ENCODE peak calls at places on chromosomes 13 and 19, in six cellular contexts. One of them, this sample, is unnamed.

GRCh38 chr13:76638160-76638559 is 248.0 kb downstream of the KCTD12 start:
- DNase-seq in activated CD4-positive, alpha-beta T cell treated with anti-CD3 and anti-CD28 coated beads, Interleukin-2, amount 50 U/mL, for 1 hour: no peak
- DNase-seq in RWPE1: no peak
- DNase-seq in epithelial cell of proximal tubule: no peak
- DNase-seq in DMS153: no peak
- DNase-seq in NCI-H1436: no peak
- DNase-seq in this sample: no peak

GRCh38 chr19:56873493-56873892 is 33.0 kb upstream of the PEG3 start:
- DNase-seq in DMS153: no peak
- DNase-seq in NCI-H1436: no peak
- DNase-seq in activated CD4-positive, alpha-beta T cell treated with anti-CD3 and anti-CD28 coated beads, Interleukin-2, amount 50 U/mL, for 1 hour: no peak
- DNase-seq in epithelial cell of proximal tubule: no peak
- DNase-seq in RWPE1: no peak
- DNase-seq in this sample: no peak

GRCh38 chr13:88586263-88586662 is 915.1 kb downstream of the SLITRK5 start:
- DNase-seq in RWPE1: no peak
- DNase-seq in NCI-H1436: no peak
- DNase-seq in epithelial cell of proximal tubule: no peak
- DNase-seq in DMS153: no peak
- DNase-seq in activated CD4-positive, alpha-beta T cell treated with anti-CD3 and anti-CD28 coated beads, Interleukin-2, amount 50 U/mL, for 1 hour: no peak
- DNase-seq in this sample: no peak

GRCh38 chr13:40386586-40386985 is 279.9 kb downstream of the FOXO1 start:
- DNase-seq in NCI-H1436: no peak
- DNase-seq in epithelial cell of proximal tubule: no peak
- DNase-seq in DMS153: no peak
- DNase-seq in RWPE1: no peak
- DNase-seq in activated CD4-positive, alpha-beta T cell treated with anti-CD3 and anti-CD28 coated beads, Interleukin-2, amount 50 U/mL, for 1 hour: no peak
- DNase-seq in this sample: no peak

GRCh38 chr13:85512421-85512820 is 286.8 kb downstream of the SLITRK6 start:
- DNase-seq in epithelial cell of proximal tubule: no peak
- DNase-seq in activated CD4-positive, alpha-beta T cell treated with anti-CD3 and anti-CD28 coated beads, Interleukin-2, amount 50 U/mL, for 1 hour: no peak
- DNase-seq in RWPE1: no peak
- DNase-seq in NCI-H1436: no peak
- DNase-seq in DMS153: no peak
- DNase-seq in this sample: no peak

GRCh38 chr13:105196052-105196451 is 1339.4 kb downstream of the EFNB2 start:
- DNase-seq in DMS153: no peak
- DNase-seq in RWPE1: no peak
- DNase-seq in epithelial cell of proximal tubule: peak; percentile 26
- DNase-seq in activated CD4-positive, alpha-beta T cell treated with anti-CD3 and anti-CD28 coated beads, Interleukin-2, amount 50 U/mL, for 1 hour: no peak
- DNase-seq in NCI-H1436: no peak
- DNase-seq in this sample: no peak

GRCh38 chr13:111296417-111296816 is 24.0 kb upstream of the TEX29 start:
- DNase-seq in NCI-H1436: no peak
- DNase-seq in RWPE1: no peak
- DNase-seq in DMS153: no peak
- DNase-seq in activated CD4-positive, alpha-beta T cell treated with anti-CD3 and anti-CD28 coated beads, Interleukin-2, amount 50 U/mL, for 1 hour: no peak
- DNase-seq in epithelial cell of proximal tubule: no peak
- DNase-seq in this sample: no peak

GRCh38 chr13:22278336-22278929 is 607.6 kb downstream of the FGF9 start:
- DNase-seq in activated CD4-positive, alpha-beta T cell treated with anti-CD3 and anti-CD28 coated beads, Interleukin-2, amount 50 U/mL, for 1 hour: peak; percentile 72
- DNase-seq in epithelial cell of proximal tubule: no peak
- DNase-seq in RWPE1: peak; percentile 2
- DNase-seq in NCI-H1436: peak; percentile 6
- DNase-seq in DMS153: peak; percentile 3
- DNase-seq in this sample: peak; percentile 49

GRCh38 chr19:38706792-38707511 is 37.3 kb downstream of the CAPN12 start:
- DNase-seq in epithelial cell of proximal tubule: no peak
- DNase-seq in DMS153: no peak
- DNase-seq in NCI-H1436: no peak
- DNase-seq in activated CD4-positive, alpha-beta T cell treated with anti-CD3 and anti-CD28 coated beads, Interleukin-2, amount 50 U/mL, for 1 hour: no peak
- DNase-seq in RWPE1: no peak
- DNase-seq in this sample: no peak

GRCh38 chr13:42075517-42075916 is 27.1 kb downstream of the DGKH start:
- DNase-seq in DMS153: no peak
- DNase-seq in NCI-H1436: no peak
- DNase-seq in epithelial cell of proximal tubule: no peak
- DNase-seq in RWPE1: no peak
- DNase-seq in activated CD4-positive, alpha-beta T cell treated with anti-CD3 and anti-CD28 coated beads, Interleukin-2, amount 50 U/mL, for 1 hour: no peak
- DNase-seq in this sample: no peak

GRCh38 chr13:97567510-97568243 is 133.7 kb downstream of the RAP2A start:
- DNase-seq in epithelial cell of proximal tubule: peak; percentile 38
- DNase-seq in NCI-H1436: no peak
- DNase-seq in DMS153: no peak
- DNase-seq in RWPE1: peak; percentile 59
- DNase-seq in activated CD4-positive, alpha-beta T cell treated with anti-CD3 and anti-CD28 coated beads, Interleukin-2, amount 50 U/mL, for 1 hour: no peak
- DNase-seq in this sample: no peak

GRCh38 chr19:57068921-57069697 is 50.7 kb upstream of the USP29 start:
- DNase-seq in epithelial cell of proximal tubule: no peak
- DNase-seq in NCI-H1436: no peak
- DNase-seq in DMS153: no peak
- DNase-seq in RWPE1: no peak
- DNase-seq in activated CD4-positive, alpha-beta T cell treated with anti-CD3 and anti-CD28 coated beads, Interleukin-2, amount 50 U/mL, for 1 hour: no peak
- DNase-seq in this sample: no peak

GRCh38 chr19:50516456-50516855 is 2.7 kb upstream of the ASPDH start:
- DNase-seq in DMS153: no peak
- DNase-seq in epithelial cell of proximal tubule: no peak
- DNase-seq in RWPE1: no peak
- DNase-seq in NCI-H1436: no peak
- DNase-seq in activated CD4-positive, alpha-beta T cell treated with anti-CD3 and anti-CD28 coated beads, Interleukin-2, amount 50 U/mL, for 1 hour: no peak
- DNase-seq in this sample: no peak

GRCh38 chr13:95833713-95834112 is 156.8 kb downstream of the DNAJC3 start:
- DNase-seq in activated CD4-positive, alpha-beta T cell treated with anti-CD3 and anti-CD28 coated beads, Interleukin-2, amount 50 U/mL, for 1 hour: no peak
- DNase-seq in NCI-H1436: no peak
- DNase-seq in epithelial cell of proximal tubule: no peak
- DNase-seq in RWPE1: peak; percentile 15
- DNase-seq in DMS153: no peak
- DNase-seq in this sample: no peak

GRCh38 chr19:49149652-49150105 is 5.5 kb downstream of the HRC start:
- DNase-seq in RWPE1: peak; percentile 87
- DNase-seq in NCI-H1436: peak; percentile 87
- DNase-seq in DMS153: peak; percentile 64
- DNase-seq in epithelial cell of proximal tubule: no peak
- DNase-seq in activated CD4-positive, alpha-beta T cell treated with anti-CD3 and anti-CD28 coated beads, Interleukin-2, amount 50 U/mL, for 1 hour: no peak
- DNase-seq in this sample: no peak

GRCh38 chr13:101691326-101691725 is 238.9 kb downstream of the ITGBL1 start:
- DNase-seq in epithelial cell of proximal tubule: no peak
- DNase-seq in DMS153: no peak
- DNase-seq in activated CD4-positive, alpha-beta T cell treated with anti-CD3 and anti-CD28 coated beads, Interleukin-2, amount 50 U/mL, for 1 hour: no peak
- DNase-seq in RWPE1: no peak
- DNase-seq in NCI-H1436: no peak
- DNase-seq in this sample: no peak

GRCh38 chr13:53321301-53321700 is 292.7 kb downstream of the OLFM4 start:
- DNase-seq in NCI-H1436: no peak
- DNase-seq in epithelial cell of proximal tubule: no peak
- DNase-seq in DMS153: no peak
- DNase-seq in RWPE1: no peak
- DNase-seq in activated CD4-positive, alpha-beta T cell treated with anti-CD3 and anti-CD28 coated beads, Interleukin-2, amount 50 U/mL, for 1 hour: no peak
- DNase-seq in this sample: no peak

GRCh38 chr19:47084879-47085439 is 28.6 kb downstream of the ZC3H4 start:
- DNase-seq in epithelial cell of proximal tubule: no peak
- DNase-seq in NCI-H1436: no peak
- DNase-seq in DMS153: no peak
- DNase-seq in RWPE1: no peak
- DNase-seq in activated CD4-positive, alpha-beta T cell treated with anti-CD3 and anti-CD28 coated beads, Interleukin-2, amount 50 U/mL, for 1 hour: no peak
- DNase-seq in this sample: no peak

GRCh38 chr13:36789061-36789460 is 30.0 kb upstream of the RFXAP start:
- DNase-seq in activated CD4-positive, alpha-beta T cell treated with anti-CD3 and anti-CD28 coated beads, Interleukin-2, amount 50 U/mL, for 1 hour: no peak
- DNase-seq in DMS153: no peak
- DNase-seq in epithelial cell of proximal tubule: no peak
- DNase-seq in NCI-H1436: no peak
- DNase-seq in RWPE1: no peak
- DNase-seq in this sample: no peak

GRCh38 chr13:97030705-97031452 is 36.6 kb upstream of the OXGR1 start:
- DNase-seq in activated CD4-positive, alpha-beta T cell treated with anti-CD3 and anti-CD28 coated beads, Interleukin-2, amount 50 U/mL, for 1 hour: no peak
- DNase-seq in epithelial cell of proximal tubule: no peak
- DNase-seq in NCI-H1436: no peak
- DNase-seq in DMS153: peak; percentile 45
- DNase-seq in RWPE1: peak; percentile 25
- DNase-seq in this sample: no peak

GRCh38 chr13:90502143-90502542 is 845.3 kb upstream of the MIR17HG start:
- DNase-seq in activated CD4-positive, alpha-beta T cell treated with anti-CD3 and anti-CD28 coated beads, Interleukin-2, amount 50 U/mL, for 1 hour: no peak
- DNase-seq in RWPE1: no peak
- DNase-seq in NCI-H1436: no peak
- DNase-seq in DMS153: no peak
- DNase-seq in epithelial cell of proximal tubule: no peak
- DNase-seq in this sample: no peak